ENCODE peak calls at places on chromosomes 16 and 17, in four cellular contexts. One of them, this sample, is unnamed.

GRCh38 chr17:81396278-81396721 is 1.0 kb downstream of the BAHCC1 start:
- DNase-seq in Panc1: no peak
- DNase-seq in fibroblast of lung: no peak
- DNase-seq in esophagus squamous epithelium: no peak
- DNase-seq in this sample: no peak

GRCh38 chr17:80146121-80147034 is 550 bp downstream of the EIF4A3 start:
- DNase-seq in Panc1: no peak
- DNase-seq in esophagus squamous epithelium: no peak
- DNase-seq in fibroblast of lung: no peak
- DNase-seq in this sample: no peak

GRCh38 chr17:19958023-19958422 is 19.6 kb downstream of the AKAP10 start:
- DNase-seq in Panc1: peak; percentile 70
- DNase-seq in fibroblast of lung: peak; percentile 80
- DNase-seq in esophagus squamous epithelium: no peak
- DNase-seq in this sample: no peak

GRCh38 chr17:9016941-9017552 is 4.3 kb upstream of the NTN1 start:
- DNase-seq in Panc1: no peak
- DNase-seq in esophagus squamous epithelium: no peak
- DNase-seq in fibroblast of lung: no peak
- DNase-seq in this sample: peak; percentile 16

GRCh38 chr17:77375917-77376651 is 235.3 kb downstream of the SEC14L1 start:
- DNase-seq in fibroblast of lung: peak; percentile 84
- DNase-seq in esophagus squamous epithelium: no peak
- DNase-seq in Panc1: no peak
- DNase-seq in this sample: no peak

GRCh38 chr17:80006339-80006720 is 29.3 kb downstream of the TBC1D16 start:
- DNase-seq in Panc1: no peak
- DNase-seq in fibroblast of lung: no peak
- DNase-seq in esophagus squamous epithelium: no peak
- DNase-seq in this sample: no peak

GRCh38 chr16:11405331-11406176 is 60.3 kb downstream of the RMI2 start:
- DNase-seq in fibroblast of lung: peak; percentile 13
- DNase-seq in esophagus squamous epithelium: no peak
- DNase-seq in Panc1: peak; percentile 25
- DNase-seq in this sample: no peak

GRCh38 chr17:64534187-64534586 is 27.4 kb downstream of the CEP95 start:
- DNase-seq in fibroblast of lung: no peak
- DNase-seq in esophagus squamous epithelium: no peak
- DNase-seq in Panc1: no peak
- DNase-seq in this sample: no peak

GRCh38 chr17:17809527-17810373 is 27.0 kb downstream of the SREBF1 start:
- DNase-seq in fibroblast of lung: peak; percentile 68
- DNase-seq in Panc1: no peak
- DNase-seq in esophagus squamous epithelium: no peak
- DNase-seq in this sample: no peak

GRCh38 chr16:19680972-19681371 is 37.1 kb downstream of the KNOP1 start:
- DNase-seq in esophagus squamous epithelium: no peak
- DNase-seq in fibroblast of lung: no peak
- DNase-seq in Panc1: no peak
- DNase-seq in this sample: no peak

GRCh38 chr17:73829676-73830280 is 185.5 kb upstream of the SDK2 start:
- DNase-seq in esophagus squamous epithelium: no peak
- DNase-seq in fibroblast of lung: no peak
- DNase-seq in Panc1: no peak
- DNase-seq in this sample: no peak

GRCh38 chr16:23976091-23977001 is 140.6 kb downstream of the PRKCB start:
- DNase-seq in esophagus squamous epithelium: no peak
- DNase-seq in fibroblast of lung: no peak
- DNase-seq in Panc1: no peak
- DNase-seq in this sample: no peak

GRCh38 chr17:58084317-58084981 is 1.2 kb downstream of the DYNLL2 start:
- DNase-seq in Panc1: no peak
- DNase-seq in fibroblast of lung: peak; percentile 14
- DNase-seq in esophagus squamous epithelium: no peak
- DNase-seq in this sample: no peak

GRCh38 chr17:56597495-56597990 is 4.0 kb downstream of the NOG start:
- DNase-seq in fibroblast of lung: no peak
- DNase-seq in esophagus squamous epithelium: no peak
- DNase-seq in Panc1: no peak
- DNase-seq in this sample: no peak

GRCh38 chr17:47102914-47103313 is 86.2 kb downstream of the CDC27 start:
- DNase-seq in fibroblast of lung: no peak
- DNase-seq in Panc1: no peak
- DNase-seq in esophagus squamous epithelium: no peak
- DNase-seq in this sample: no peak

GRCh38 chr16:19717319-19717718 is 708 bp downstream of the KNOP1 start:
- DNase-seq in esophagus squamous epithelium: no peak
- DNase-seq in Panc1: no peak
- DNase-seq in fibroblast of lung: no peak
- DNase-seq in this sample: no peak

GRCh38 chr16:59698341-59698979 is 964.3 kb upstream of the GOT2 start:
- DNase-seq in fibroblast of lung: peak; percentile 74
- DNase-seq in esophagus squamous epithelium: no peak
- DNase-seq in Panc1: no peak
- DNase-seq in this sample: peak; percentile 5

GRCh38 chr16:31458073-31458834 is 1.0 kb upstream of the ARMC5 start:
- DNase-seq in esophagus squamous epithelium: no peak
- DNase-seq in fibroblast of lung: no peak
- DNase-seq in Panc1: no peak
- DNase-seq in this sample: no peak

GRCh38 chr16:70573451-70574121 is 50.0 kb downstream of the SF3B3 start:
- DNase-seq in Panc1: no peak
- DNase-seq in fibroblast of lung: peak; percentile 97
- DNase-seq in esophagus squamous epithelium: no peak
- DNase-seq in this sample: no peak

GRCh38 chr17:48113201-48113676 is 5.7 kb downstream of the SNX11 start:
- DNase-seq in fibroblast of lung: no peak
- DNase-seq in Panc1: no peak
- DNase-seq in esophagus squamous epithelium: no peak
- DNase-seq in this sample: no peak

GRCh38 chr16:80273635-80274538 is 266.9 kb upstream of the DYNLRB2 start:
- DNase-seq in esophagus squamous epithelium: no peak
- DNase-seq in Panc1: no peak
- DNase-seq in fibroblast of lung: peak; percentile 24
- DNase-seq in this sample: peak; percentile 27

GRCh38 chr16:68385371-68385770 is 62.9 kb downstream of the SMPD3 start:
- DNase-seq in Panc1: no peak
- DNase-seq in esophagus squamous epithelium: no peak
- DNase-seq in fibroblast of lung: no peak
- DNase-seq in this sample: no peak

GRCh38 chr16:47358816-47359215 is 102.0 kb downstream of the ITFG1 start:
- DNase-seq in esophagus squamous epithelium: no peak
- DNase-seq in fibroblast of lung: peak; percentile 18
- DNase-seq in Panc1: no peak
- DNase-seq in this sample: no peak

GRCh38 chr17:6323626-6324356 is 111.1 kb downstream of the AIPL1 start:
- DNase-seq in Panc1: no peak
- DNase-seq in esophagus squamous epithelium: no peak
- DNase-seq in fibroblast of lung: no peak
- DNase-seq in this sample: no peak

GRCh38 chr16:72362972-72363371 is 191.0 kb upstream of the PMFBP1 start:
- DNase-seq in esophagus squamous epithelium: no peak
- DNase-seq in fibroblast of lung: no peak
- DNase-seq in Panc1: no peak
- DNase-seq in this sample: no peak

GRCh38 chr17:17484451-17484899 is 7.7 kb downstream of the MED9 start:
- DNase-seq in Panc1: no peak
- DNase-seq in fibroblast of lung: no peak
- DNase-seq in esophagus squamous epithelium: no peak
- DNase-seq in this sample: no peak

GRCh38 chr17:3990391-3991127 is 26.3 kb upstream of the ATP2A3 start:
- DNase-seq in Panc1: no peak
- DNase-seq in esophagus squamous epithelium: no peak
- DNase-seq in fibroblast of lung: no peak
- DNase-seq in this sample: no peak

GRCh38 chr16:12296991-12297390 is 320.5 kb downstream of the SNX29 start:
- DNase-seq in esophagus squamous epithelium: no peak
- DNase-seq in Panc1: no peak
- DNase-seq in fibroblast of lung: no peak
- DNase-seq in this sample: no peak

GRCh38 chr17:5931611-5932010 is 138.6 kb upstream of the WSCD1 start:
- DNase-seq in Panc1: no peak
- DNase-seq in fibroblast of lung: no peak
- DNase-seq in esophagus squamous epithelium: no peak
- DNase-seq in this sample: no peak

GRCh38 chr16:9904526-9904925 is 277.7 kb downstream of the GRIN2A start:
- DNase-seq in esophagus squamous epithelium: no peak
- DNase-seq in fibroblast of lung: no peak
- DNase-seq in Panc1: no peak
- DNase-seq in this sample: no peak

GRCh38 chr17:38888842-38889241 is 19.0 kb downstream of the LASP1 start:
- DNase-seq in Panc1: no peak
- DNase-seq in fibroblast of lung: no peak
- DNase-seq in esophagus squamous epithelium: no peak
- DNase-seq in this sample: no peak

GRCh38 chr17:38883592-38884526 is 14.0 kb downstream of the LASP1 start:
- DNase-seq in fibroblast of lung: no peak
- DNase-seq in Panc1: no peak
- DNase-seq in esophagus squamous epithelium: no peak
- DNase-seq in this sample: no peak

GRCh38 chr17:38885044-38885727 is 15.3 kb downstream of the LASP1 start:
- DNase-seq in fibroblast of lung: no peak
- DNase-seq in esophagus squamous epithelium: no peak
- DNase-seq in Panc1: no peak
- DNase-seq in this sample: no peak

GRCh38 chr17:38886643-38887010 is 16.8 kb downstream of the LASP1 start:
- DNase-seq in esophagus squamous epithelium: no peak
- DNase-seq in Panc1: no peak
- DNase-seq in fibroblast of lung: no peak
- DNase-seq in this sample: no peak

DNA sequence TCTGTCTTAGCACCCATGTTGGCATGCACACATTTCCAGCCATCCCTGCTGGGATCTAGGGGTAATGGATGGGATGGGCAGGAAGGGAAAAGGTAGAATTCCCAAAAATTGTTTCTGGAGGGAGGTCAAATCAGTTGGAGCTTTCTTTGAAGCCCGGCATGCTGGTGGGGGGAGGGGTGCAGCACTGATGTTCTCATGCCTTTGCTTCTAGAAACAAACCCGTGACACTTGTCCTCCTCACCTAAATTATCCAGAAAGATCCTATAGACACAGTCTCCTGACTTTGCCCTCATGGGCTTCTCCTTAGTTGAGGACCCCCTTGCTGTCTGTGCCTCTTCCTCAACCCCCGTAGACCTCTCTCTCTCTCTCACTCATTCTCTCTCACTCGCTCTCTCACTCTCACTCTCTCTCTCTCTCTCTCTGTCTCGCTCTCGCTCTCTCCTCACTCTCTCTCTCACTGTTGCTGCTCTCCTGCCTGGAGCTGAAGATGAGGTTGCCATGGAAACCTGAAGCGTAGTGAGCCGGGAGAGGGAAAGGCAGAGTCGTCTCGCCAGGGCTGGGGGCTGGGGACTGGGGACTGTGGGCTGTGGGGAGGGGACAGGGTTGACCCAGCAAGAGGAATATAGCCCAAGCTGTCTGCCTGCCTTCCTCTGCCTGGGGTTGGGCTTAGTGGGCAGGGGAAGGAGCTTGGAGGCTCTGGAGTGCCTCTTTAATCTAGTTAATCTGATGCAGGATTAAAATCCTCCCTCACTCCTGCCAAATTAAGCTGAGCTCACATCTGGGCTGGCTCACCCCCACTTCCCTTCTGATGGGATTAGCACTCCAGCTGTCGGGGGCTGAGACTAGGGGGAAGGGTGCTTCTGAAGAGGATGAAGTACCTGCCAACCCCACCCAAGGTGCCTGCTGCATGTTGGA is 16.1 kb downstream of the LASP1 start:
- DNase-seq in Panc1: no peak
- DNase-seq in fibroblast of lung: peak; percentile 59
- DNase-seq in esophagus squamous epithelium: no peak
- DNase-seq in this sample: no peak
- H3K27ac ChIP-seq in Panc1: no peak overlapping the region
- H3K27ac ChIP-seq in fibroblast of lung: no peak overlapping the region
- H3K27ac ChIP-seq in esophagus squamous epithelium: peak overlapping the region; percentile 13
- H3K27ac ChIP-seq in this sample: no peak overlapping the region

DNA sequence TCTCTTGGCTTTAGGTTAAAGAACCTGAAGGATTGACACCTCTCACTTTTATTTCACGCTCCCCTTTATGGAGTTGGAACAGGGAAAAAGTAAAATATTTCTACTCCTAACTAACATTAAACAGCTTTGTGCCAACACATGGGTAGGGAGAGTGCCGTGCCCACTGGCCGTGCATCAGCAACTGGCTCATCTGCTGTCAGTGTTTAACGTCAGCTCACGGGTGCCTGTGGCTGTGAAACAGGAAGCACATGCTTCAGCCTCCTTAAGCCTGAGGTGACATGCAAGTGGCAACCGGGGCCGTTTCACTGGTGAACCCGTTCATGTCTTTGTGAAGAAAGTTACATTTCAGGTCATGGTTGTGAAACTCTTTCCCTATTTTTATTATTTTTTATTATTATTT is 3.1 kb downstream of the SPG7 start:
- DNase-seq in esophagus squamous epithelium: no peak
- DNase-seq in Panc1: no peak
- DNase-seq in fibroblast of lung: no peak
- DNase-seq in this sample: no peak
- H3K27ac ChIP-seq in esophagus squamous epithelium: no peak overlapping the region
- H3K27ac ChIP-seq in Panc1: no peak overlapping the region
- H3K27ac ChIP-seq in fibroblast of lung: no peak overlapping the region
- H3K27ac ChIP-seq in this sample: no peak overlapping the region

GRCh38 chr17:2138318-2138717 is 83.4 kb downstream of the HIC1 start:
- DNase-seq in Panc1: no peak
- DNase-seq in fibroblast of lung: peak; percentile 18
- DNase-seq in esophagus squamous epithelium: no peak
- DNase-seq in this sample: no peak
- H3K27ac ChIP-seq in Panc1: no peak overlapping the region
- H3K27ac ChIP-seq in fibroblast of lung: peak overlapping the region; percentile 18
- H3K27ac ChIP-seq in esophagus squamous epithelium: peak overlapping the region; percentile 84
- H3K27ac ChIP-seq in this sample: peak overlapping the region; percentile 8

DNA sequence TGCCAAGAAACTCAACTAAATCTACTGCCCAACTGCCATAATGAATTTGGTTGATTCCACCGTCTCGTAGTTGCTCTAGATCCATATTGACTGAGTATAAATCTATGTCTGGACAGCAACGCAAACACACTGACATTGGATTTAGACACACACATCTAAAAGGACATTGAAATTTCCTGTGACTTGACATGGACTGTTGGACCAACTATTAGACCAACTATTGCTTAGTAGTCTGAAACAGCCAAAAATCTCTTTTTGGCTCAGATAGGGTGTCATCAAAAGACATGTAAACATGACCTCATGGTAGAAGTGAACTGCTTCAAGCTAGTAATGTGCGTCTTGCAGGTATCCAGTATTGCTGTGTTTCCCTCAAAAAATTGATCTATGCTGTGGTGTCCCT is 31.3 kb downstream of the KIAA0513 start:
- DNase-seq in esophagus squamous epithelium: no peak
- DNase-seq in fibroblast of lung: no peak
- DNase-seq in Panc1: no peak
- DNase-seq in this sample: no peak
- H3K27ac ChIP-seq in esophagus squamous epithelium: no peak overlapping the region
- H3K27ac ChIP-seq in fibroblast of lung: no peak overlapping the region
- H3K27ac ChIP-seq in Panc1: no peak overlapping the region
- H3K27ac ChIP-seq in this sample: no peak overlapping the region

This sample was measured in epithelial cell of prostate.